ENCODE peak calls at places on chromosome 1, in four cellular contexts. B, T, F and A are unnamed samples.

GRCh38 chr1:235017719-235018118 is 110.9 kb downstream of the TOMM20 start:
- DNase-seq in B (no peak), T (no peak), F (peak), A (no peak)

GRCh38 chr1:38527373-38527966 is 332.1 kb downstream of the RRAGC start:
- DNase-seq in B (peak), T (no peak), F (no peak), A (peak)

GRCh38 chr1:211589782-211590721 is 11.1 kb upstream of the SLC30A1 start:
- DNase-seq in B (peak), T (peak), F (peak), A (no peak)

GRCh38 chr1:40932004-40932403 is 47.5 kb upstream of the CTPS1 start:
- DNase-seq in B (no peak), T (no peak), F (no peak), A (no peak)

GRCh38 chr1:206041640-206042039 is 11.3 kb upstream of the RHEX start:
- DNase-seq in B (no peak), T (no peak), F (no peak), A (no peak)

GRCh38 chr1:92310185-92310597 is 11.3 kb downstream of the RPAP2 start:
- DNase-seq in B (no peak), T (no peak), F (peak), A (no peak)

GRCh38 chr1:1521331-1521730 is 9.4 kb downstream of the ATAD3A start:
- DNase-seq in B (no peak), T (no peak), F (no peak), A (no peak)

GRCh38 chr1:119869962-119870361 is 26.4 kb downstream of the ADAM30 start:
- DNase-seq in B (no peak), T (no peak), F (no peak), A (no peak)

DNA sequence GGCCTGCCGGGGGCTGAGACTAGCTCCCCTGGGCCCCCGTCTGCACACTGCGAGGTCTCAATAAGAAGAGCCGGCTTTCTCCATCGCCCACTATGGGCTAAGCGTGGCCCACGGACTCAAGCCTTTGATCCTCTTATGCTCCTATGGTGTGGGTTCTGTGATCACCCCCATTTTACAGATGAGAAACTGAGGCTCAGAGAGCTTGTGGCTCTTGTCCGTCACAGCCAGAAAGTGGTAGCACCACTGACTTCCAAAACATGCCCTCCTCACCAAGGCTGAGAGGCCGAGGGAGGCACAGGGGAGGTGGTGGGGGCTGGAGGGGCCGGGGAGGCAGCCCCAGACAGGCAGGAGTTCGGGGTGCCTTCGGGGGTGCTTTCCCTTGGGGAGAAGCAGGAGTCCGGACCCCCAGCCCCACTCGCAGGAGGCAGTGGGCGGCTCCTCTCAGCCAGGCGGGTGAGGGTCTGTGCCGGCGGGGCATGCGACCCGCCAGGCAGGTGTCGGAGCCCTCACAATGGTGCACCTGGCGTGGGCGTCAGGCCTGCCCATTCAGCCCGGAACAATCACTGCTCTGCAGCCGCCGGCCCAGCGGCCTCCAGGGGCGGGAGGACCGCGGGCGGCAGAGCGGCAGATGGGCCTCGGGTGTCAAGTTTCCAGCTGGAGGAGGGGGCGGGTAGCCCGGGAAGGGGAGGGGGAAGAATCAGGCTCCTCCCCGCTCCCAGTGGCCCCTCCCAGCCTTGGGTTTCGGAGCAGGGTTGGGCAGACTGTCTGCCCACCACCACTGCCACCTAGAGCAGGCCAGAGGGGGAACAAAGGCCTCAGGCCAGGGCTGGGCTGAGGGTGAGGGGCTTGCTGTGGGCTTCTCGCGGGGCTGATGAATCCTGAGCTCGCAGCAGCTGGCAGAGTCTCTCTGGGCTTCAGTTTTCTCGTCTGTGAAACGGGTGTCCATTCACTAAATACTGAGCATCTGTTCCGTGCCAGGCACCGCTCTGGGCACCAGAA is 39.3 kb upstream of the CASZ1 start:
- DNase-seq in B (peak), T (no peak), F (peak), A (no peak)
- H3K4me3 ChIP-seq in B (peak), T (no peak), F (no peak), A (no peak)

GRCh38 chr1:190475394-190476250 is 2.0 kb downstream of the BRINP3 start:
- DNase-seq in B (peak), T (no peak), F (no peak), A (no peak)
- H3K4me3 ChIP-seq in B (no peak), T (no peak), F (peak), A (no peak)

GRCh38 chr1:167934407-167935251 is 1.9 kb upstream of the DCAF6 start:
- DNase-seq in B (no peak), T (no peak), F (peak), A (no peak)

GRCh38 chr1:167936068-167936929 is at the start of gene DCAF6:
- DNase-seq in B (peak), T (peak), F (peak), A (peak)

GRCh38 chr1:167936930-167937708 is at the start of gene MPC2:
- DNase-seq in B (peak), T (peak), F (peak), A (peak)

GRCh38 chr1:167935252-167936067 is 1.0 kb upstream of the DCAF6 start:
- DNase-seq in B (no peak), T (peak), F (peak), A (peak)

GRCh38 chr1:167933779-167934178 is 2.7 kb upstream of the DCAF6 start:
- DNase-seq in B (no peak), T (no peak), F (no peak), A (no peak)
- H3K4me3 ChIP-seq in B (peak), T (no peak), F (no peak), A (peak)

GRCh38 chr1:24199291-24199900 is 12.3 kb upstream of the IFNLR1 start:
- DNase-seq in B (no peak), T (peak), F (peak), A (peak)
- H3K4me3 ChIP-seq in B (peak), T (no peak), F (no peak), A (peak)

GRCh38 chr1:20063861-20064292 is 6.1 kb upstream of the PLA2G5 start:
- DNase-seq in B (no peak), T (no peak), F (peak), A (no peak)
- H3K4me3 ChIP-seq in B (no peak), T (no peak), F (no peak), A (no peak)

GRCh38 chr1:44803312-44804095 is 3.3 kb downstream of the PLK3 start:
- DNase-seq in B (peak), T (no peak), F (no peak), A (no peak)
- H3K4me3 ChIP-seq in B (no peak), T (no peak), F (no peak), A (no peak)

GRCh38 chr1:210232524-210233215 is at the start of gene SERTAD4:
- DNase-seq in B (peak), T (peak), F (peak), A (no peak)
- H3K4me3 ChIP-seq in B (peak), T (peak), F (peak), A (no peak)

GRCh38 chr1:162564762-162565218 is 3.3 kb downstream of the UAP1 start:
- DNase-seq in B (no peak), T (no peak), F (no peak), A (no peak)
- H3K4me3 ChIP-seq in B (no peak), T (no peak), F (no peak), A (no peak)

GRCh38 chr1:65309317-65310077 is at the start of gene DNAJC6:
- DNase-seq in B (peak), T (peak), F (peak), A (peak)
- H3K4me3 ChIP-seq in B (peak), T (no peak), F (peak), A (no peak)

DNA sequence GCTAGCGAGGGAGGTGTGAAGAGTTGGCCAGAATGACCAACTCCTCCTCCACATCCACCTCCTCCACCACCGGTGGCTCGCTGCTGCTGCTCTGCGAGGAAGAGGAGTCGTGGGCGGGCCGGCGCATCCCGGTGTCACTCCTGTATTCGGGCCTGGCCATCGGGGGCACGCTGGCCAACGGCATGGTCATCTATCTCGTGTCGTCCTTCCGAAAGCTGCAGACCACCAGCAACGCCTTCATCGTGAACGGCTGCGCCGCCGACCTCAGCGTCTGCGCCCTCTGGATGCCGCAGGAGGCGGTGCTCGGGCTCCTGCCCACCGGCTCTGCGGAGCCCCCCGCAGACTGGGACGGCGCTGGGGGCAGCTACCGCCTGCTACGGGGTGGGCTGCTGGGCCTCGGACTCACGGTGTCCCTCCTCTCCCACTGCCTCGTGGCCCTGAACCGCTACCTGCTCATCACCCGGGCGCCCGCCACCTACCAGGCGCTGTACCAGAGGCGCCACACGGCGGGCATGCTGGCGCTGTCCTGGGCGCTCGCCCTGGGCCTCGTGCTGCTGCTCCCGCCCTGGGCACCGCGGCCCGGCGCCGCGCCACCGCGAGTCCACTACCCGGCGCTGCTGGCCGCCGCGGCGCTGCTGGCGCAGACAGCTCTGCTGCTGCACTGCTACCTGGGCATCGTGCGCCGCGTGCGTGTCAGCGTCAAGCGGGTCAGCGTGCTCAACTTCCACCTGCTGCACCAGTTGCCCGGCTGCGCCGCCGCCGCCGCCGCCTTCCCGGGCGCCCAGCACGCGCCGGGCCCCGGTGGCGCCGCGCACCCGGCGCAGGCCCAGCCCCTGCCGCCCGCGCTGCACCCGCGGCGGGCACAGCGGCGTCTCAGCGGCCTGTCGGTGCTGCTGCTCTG is 1.2 kb downstream of the GPR88 start:
- DNase-seq in B (peak), T (no peak), F (no peak), A (peak)
- H3K4me3 ChIP-seq in B (peak), T (peak), F (peak), A (peak)